ENCODE peak calls at places on chromosomes 4 and X, in ten cellular contexts. Y, B, A, F, K, M, R, H, T and W are unnamed samples.

GRCh38 chrX:53714580-53715335 is 28.2 kb upstream of the HUWE1 start:
- DNase-seq in K (peak), T (peak), Y (peak), A (no peak), F (no peak), B (no peak), M (no peak), H (peak), R (no peak), W (no peak)

GRCh38 chr4:8745828-8746225 is 125.8 kb downstream of the HMX1 start:
- DNase-seq in B (peak), Y (no peak), R (peak), K (no peak), M (no peak), A (peak), H (peak), T (no peak), F (no peak), W (no peak)

GRCh38 chrX:13028871-13029336 is 15.5 kb downstream of the FAM9C start:
- DNase-seq in A (no peak), H (no peak), T (no peak), Y (no peak), K (no peak), M (no peak), B (no peak), F (no peak), R (no peak), W (no peak)

GRCh38 chr4:167176723-167177367 is 57.4 kb downstream of the SPOCK3 start:
- DNase-seq in B (no peak), H (no peak), K (no peak), F (no peak), R (no peak), A (no peak), T (no peak), M (no peak), Y (no peak), W (no peak)

GRCh38 chr4:16938641-16939040 is 40.2 kb upstream of the LDB2 start:
- DNase-seq in F (no peak), H (no peak), R (no peak), B (no peak), K (no peak), T (no peak), M (no peak), Y (no peak), A (no peak), W (no peak)

GRCh38 chr4:171857302-171858005 is 44.2 kb downstream of the GALNTL6 start:
- DNase-seq in K (no peak), H (no peak), Y (peak), T (no peak), M (no peak), B (no peak), R (no peak), A (no peak), F (no peak), W (no peak)

GRCh38 chr4:91984466-91984865 is 319.3 kb upstream of the GRID2 start:
- DNase-seq in F (no peak), M (no peak), Y (no peak), B (no peak), K (no peak), H (no peak), T (no peak), A (no peak), R (no peak), W (no peak)

GRCh38 chr4:155796031-155796430 is 37.2 kb downstream of the GUCY1B1 start:
- DNase-seq in K (no peak), H (no peak), B (no peak), R (no peak), M (no peak), T (no peak), F (no peak), Y (peak), A (no peak), W (no peak)

GRCh38 chrX:110741213-110741796 is 54.3 kb downstream of the CHRDL1 start:
- DNase-seq in Y (peak), T (no peak), A (no peak), B (no peak), H (no peak), R (no peak), M (no peak), K (no peak), F (no peak), W (no peak)

GRCh38 chrX:149829751-149830191 is 48.0 kb downstream of the MAGEA9 start:
- DNase-seq in R (no peak), A (no peak), F (no peak), M (no peak), Y (peak), H (no peak), T (no peak), K (no peak), B (no peak), W (no peak)

GRCh38 chrX:23857409-23857808 is 50.3 kb downstream of the APOO start:
- DNase-seq in R (no peak), K (no peak), H (no peak), B (no peak), A (no peak), Y (no peak), T (no peak), M (no peak), F (no peak), W (no peak)

GRCh38 chr4:22514001-22514400 is 1.9 kb downstream of the ADGRA3 start:
- DNase-seq in R (no peak), K (no peak), H (no peak), T (no peak), Y (peak), M (no peak), B (no peak), F (no peak), A (no peak), W (no peak)

GRCh38 chr4:146292508-146292907 is 78.2 kb downstream of the REELD1 start:
- DNase-seq in M (no peak), B (no peak), H (no peak), Y (no peak), T (no peak), R (no peak), A (no peak), F (no peak), K (no peak), W (no peak)

GRCh38 chr4:183905593-183906485 is 732 bp downstream of the STOX2 start:
- DNase-seq in F (peak), T (peak), K (no peak), M (peak), H (peak), R (no peak), A (peak), Y (peak), B (no peak), W (peak)

GRCh38 chr4:106358899-106359298 is 9.7 kb downstream of the GIMD1 start:
- DNase-seq in Y (peak), B (no peak), F (no peak), T (no peak), R (no peak), M (no peak), K (no peak), H (no peak), A (no peak), W (no peak)

GRCh38 chrX:14398725-14399124 is 130.6 kb upstream of the GLRA2 start:
- DNase-seq in T (peak), A (no peak), R (no peak), H (no peak), B (no peak), K (no peak), F (no peak), Y (no peak), M (no peak), W (no peak)

GRCh38 chr4:100288167-100288566 is 97.9 kb upstream of the DDIT4L start:
- DNase-seq in F (no peak), R (no peak), M (no peak), Y (peak), A (no peak), K (no peak), H (no peak), T (no peak), B (no peak), W (no peak)

GRCh38 chr4:185801471-185801870 is 10.5 kb downstream of the SORBS2 start:
- DNase-seq in R (no peak), B (no peak), A (no peak), K (no peak), F (no peak), H (no peak), Y (no peak), T (no peak), M (no peak), W (no peak)

GRCh38 chr4:54085284-54085683 is 14.7 kb upstream of the GSX2 start:
- DNase-seq in A (no peak), B (no peak), K (peak), F (no peak), H (no peak), T (no peak), R (no peak), M (no peak), Y (peak), W (no peak)

GRCh38 chr4:72463724-72464123 is 105.3 kb downstream of the ADAMTS3 start:
- DNase-seq in K (no peak), M (no peak), R (no peak), A (no peak), H (no peak), Y (no peak), F (no peak), B (no peak), T (no peak), W (no peak)

GRCh38 chr4:111519683-111520082 is 625.6 kb upstream of the FAM241A start:
- DNase-seq in K (no peak), M (no peak), Y (no peak), F (no peak), B (no peak), R (no peak), A (no peak), H (no peak), T (no peak), W (no peak)

DNA sequence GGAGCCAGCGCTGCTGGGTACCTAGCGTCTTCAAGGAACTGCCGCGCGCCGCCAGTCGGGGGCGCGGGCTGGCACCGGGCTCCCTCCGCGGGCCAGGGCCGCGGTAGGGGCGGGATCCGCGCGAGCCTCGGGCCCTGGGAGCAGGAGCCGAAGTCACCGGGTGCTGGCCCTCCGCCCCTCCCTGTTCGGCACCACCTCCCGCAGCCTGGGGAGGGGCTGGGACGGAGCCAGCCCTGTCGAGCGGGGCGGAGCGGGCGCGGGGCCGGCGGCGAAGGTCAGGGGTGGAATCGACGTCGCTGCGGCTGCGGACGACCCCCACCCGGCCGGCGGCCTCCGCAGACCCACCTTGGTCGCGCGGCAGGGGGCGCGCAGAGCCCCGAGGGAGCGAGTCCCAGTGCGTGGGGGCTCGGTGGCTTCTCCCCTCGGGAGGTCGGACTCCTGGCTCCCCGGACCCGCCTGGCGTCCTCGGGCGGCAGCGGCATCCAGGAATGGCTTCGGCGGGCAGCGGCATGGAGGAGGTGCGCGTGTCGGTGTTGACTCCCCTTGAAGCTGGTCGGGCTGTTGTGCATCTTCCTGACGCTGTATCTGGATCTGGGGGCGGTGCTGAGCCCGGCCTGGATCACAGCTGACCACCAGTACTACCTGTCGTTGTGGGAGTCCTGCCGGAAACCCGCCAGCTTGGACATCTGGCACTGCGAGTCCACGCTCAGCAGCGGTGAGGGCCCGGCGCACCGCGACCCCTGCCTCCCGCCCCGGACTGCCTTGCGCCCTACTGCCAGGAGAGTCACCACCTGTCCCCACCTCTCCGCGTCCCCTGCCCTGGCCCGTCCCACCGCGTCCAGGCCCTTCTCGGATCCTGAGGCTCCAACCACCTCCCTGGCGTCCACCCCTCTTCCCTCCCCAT is 50.5 kb upstream of the FAM47C start:
- DNase-seq in M (peak), R (no peak), K (no peak), Y (no peak), T (peak), H (peak), A (peak), B (no peak), F (peak), W (peak)
- TF ChIP-seq CTCF in M (no peak), R (no peak), K (no peak), Y (no peak), T (no peak), H (peak), A (no peak), B (no peak), F (peak), W (peak)

GRCh38 chr4:69617083-69617694 is 22.3 kb downstream of the UGT2A2 start:
- DNase-seq in T (no peak), R (no peak), H (no peak), M (no peak), F (no peak), A (no peak), B (no peak), Y (peak), K (no peak), W (no peak)
- TF ChIP-seq CTCF in T (no peak), R (peak), H (peak), M (no peak), F (peak), A (peak), B (no peak), Y (peak), K (no peak), W (peak)

GRCh38 chr4:87451537-87451936 is 29.2 kb downstream of the NUDT9 start:
- DNase-seq in H (no peak), Y (no peak), T (no peak), R (no peak), K (no peak), A (no peak), F (no peak), M (no peak), B (no peak), W (no peak)
- TF ChIP-seq CTCF in H (no peak), Y (no peak), T (no peak), R (no peak), K (no peak), A (peak), F (peak), M (no peak), B (no peak), W (no peak)

GRCh38 chrX:49102221-49102620 is 21.3 kb downstream of the GPKOW start:
- DNase-seq in F (no peak), M (no peak), R (no peak), Y (no peak), K (no peak), B (no peak), H (no peak), A (no peak), T (no peak), W (no peak)

GRCh38 chrX:49103637-49104036 is 19.9 kb downstream of the GPKOW start:
- DNase-seq in R (no peak), M (no peak), B (no peak), H (no peak), T (no peak), K (no peak), Y (no peak), F (no peak), A (no peak), W (no peak)

GRCh38 chrX:49106296-49106695 is 17.2 kb downstream of the GPKOW start:
- DNase-seq in T (no peak), F (no peak), K (no peak), M (no peak), H (no peak), R (no peak), Y (no peak), A (no peak), B (no peak), W (no peak)

GRCh38 chrX:49100704-49101628 is 21.3 kb upstream of the WDR45 start:
- DNase-seq in F (peak), Y (peak), T (peak), B (peak), R (peak), M (peak), K (peak), H (peak), A (peak), W (peak)

DNA sequence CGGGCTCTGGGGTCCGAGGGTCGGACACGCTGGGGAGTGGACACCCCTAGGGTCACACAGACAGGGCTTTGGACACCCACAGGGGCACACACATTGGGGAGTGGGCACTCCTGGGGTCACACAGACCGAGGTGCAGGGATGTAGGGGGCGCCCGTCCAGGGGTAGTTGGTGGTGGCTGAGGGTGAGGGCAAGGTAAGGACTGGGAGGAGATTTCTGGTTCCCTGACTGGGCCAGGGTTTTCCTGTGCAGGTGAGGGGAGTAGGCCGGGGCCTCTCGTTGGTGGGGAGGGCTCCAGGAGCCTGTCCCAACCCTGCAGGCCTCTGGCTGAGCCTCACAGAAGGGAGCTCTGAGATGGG is 21.9 kb upstream of the WDR45 start:
- DNase-seq in M (peak), H (no peak), B (no peak), F (no peak), A (no peak), T (peak), Y (no peak), K (no peak), R (no peak), W (no peak)
- TF ChIP-seq CTCF in M (no peak), H (no peak), B (no peak), F (no peak), A (no peak), T (no peak), Y (no peak), K (no peak), R (no peak), W (no peak)

GRCh38 chr4:997375-998071 is 4.3 kb upstream of the SLC26A1 start:
- DNase-seq in K (no peak), M (peak), A (no peak), B (no peak), T (no peak), H (no peak), R (no peak), F (no peak), Y (no peak), W (peak)

GRCh38 chr4:996994-997374 is 3.8 kb upstream of the SLC26A1 start:
- DNase-seq in B (no peak), T (no peak), M (peak), F (no peak), R (no peak), H (no peak), K (no peak), Y (no peak), A (no peak), W (no peak)

GRCh38 chr4:993111-994029 is at the start of gene SLC26A1:
- DNase-seq in H (no peak), M (peak), K (no peak), R (no peak), Y (no peak), T (peak), F (no peak), B (no peak), A (no peak), W (peak)

GRCh38 chr4:996030-996993 is 3.1 kb upstream of the SLC26A1 start:
- DNase-seq in Y (no peak), T (no peak), H (no peak), M (peak), R (no peak), F (no peak), K (no peak), A (no peak), B (no peak), W (peak)

DNA sequence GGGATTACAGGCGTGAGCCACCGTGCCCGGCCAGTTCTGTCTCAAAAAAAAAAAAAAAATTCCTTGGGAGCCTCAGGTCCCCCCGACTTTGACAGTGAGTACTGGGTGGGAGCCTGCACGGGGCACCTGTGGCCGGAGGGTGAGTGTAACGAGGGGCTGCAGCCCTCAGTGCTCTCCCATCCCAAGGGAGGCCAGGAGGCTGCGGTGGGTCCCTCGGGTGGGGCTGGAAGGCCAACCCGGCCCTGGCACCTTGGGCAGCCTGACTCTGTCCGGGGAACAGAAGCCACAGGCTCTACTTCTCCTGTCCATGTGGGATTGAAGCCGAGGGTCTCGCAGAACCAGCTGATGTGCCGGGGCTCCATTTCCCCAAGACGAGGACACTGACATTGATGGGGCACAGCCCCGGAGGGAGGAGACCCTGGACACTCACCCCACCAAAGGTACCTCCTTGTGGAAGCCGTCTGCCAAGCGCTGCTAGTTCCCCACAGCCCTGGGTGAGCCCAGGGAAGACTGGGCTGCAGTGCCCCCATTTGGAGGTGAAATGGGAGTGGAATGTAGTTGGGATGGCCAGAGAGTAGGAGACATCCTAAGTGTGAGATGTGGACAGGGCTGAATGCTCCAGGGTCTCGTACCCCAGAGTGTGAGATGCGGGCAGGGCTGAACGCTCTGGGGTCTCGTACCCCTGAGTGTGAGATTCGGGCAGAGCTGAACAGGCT is 2.3 kb upstream of the SLC26A1 start:
- DNase-seq in T (no peak), K (no peak), Y (no peak), M (peak), B (no peak), R (no peak), A (no peak), F (no peak), H (no peak), W (no peak)
- TF ChIP-seq CTCF in T (no peak), K (no peak), Y (no peak), M (no peak), B (no peak), R (no peak), A (no peak), F (no peak), H (no peak), W (no peak)

DNA sequence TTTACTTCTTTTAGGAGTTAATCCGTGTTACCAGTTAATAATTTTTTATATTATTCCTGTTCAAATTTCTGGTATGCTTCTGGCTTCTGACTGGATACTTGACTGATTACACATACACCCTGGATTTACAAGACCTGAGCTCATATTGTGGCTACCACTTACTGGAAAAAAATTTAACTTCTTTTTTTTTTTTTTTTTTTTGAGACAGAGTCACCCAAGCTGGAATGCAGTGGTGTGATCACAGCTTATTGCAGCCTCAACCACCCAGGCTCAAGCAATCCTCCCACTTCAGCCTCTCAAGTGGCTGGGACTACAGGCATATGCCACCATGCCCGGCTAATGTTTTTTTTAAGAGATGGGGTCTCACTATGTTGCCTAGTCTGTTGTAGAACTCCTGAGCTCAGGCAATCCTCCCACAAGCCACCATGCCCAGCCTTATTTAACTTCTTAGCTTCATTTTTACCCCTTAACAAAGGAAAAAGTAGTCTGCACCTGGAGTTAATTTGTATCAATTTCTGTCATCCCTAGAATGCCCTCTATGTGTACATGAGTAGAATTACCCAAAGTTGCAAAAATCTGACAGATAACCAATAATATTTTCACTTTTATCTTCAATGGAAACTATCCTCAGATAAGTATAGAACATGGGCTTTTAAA is 50.3 kb downstream of the TMEM165 start:
- DNase-seq in B (no peak), T (no peak), H (no peak), Y (peak), R (no peak), K (no peak), M (no peak), F (no peak), A (no peak), W (no peak)
- TF ChIP-seq CTCF in B (no peak), T (no peak), H (no peak), Y (no peak), R (no peak), K (no peak), M (no peak), F (no peak), A (no peak), W (no peak)